ENCODE peak calls at places on chromosomes 13 and 19, in nine cellular contexts. One of them, this sample, is unnamed.

GRCh38 chr19:43362179-43362578 is 8.7 kb downstream of the CD177 start:
- DNase-seq in right lobe of liver: no peak
- DNase-seq in upper lobe of left lung: no peak
- DNase-seq in heart left ventricle: no peak
- DNase-seq in IMR-90: peak; percentile 64
- DNase-seq in lower leg skin: no peak
- DNase-seq in tibial nerve: peak; percentile 16
- DNase-seq in body of pancreas: no peak
- DNase-seq in A549: no peak
- DNase-seq in this sample: no peak

GRCh38 chr13:73939603-73940002 is 194.6 kb downstream of the KLF12 start:
- DNase-seq in right lobe of liver: no peak
- DNase-seq in upper lobe of left lung: no peak
- DNase-seq in heart left ventricle: no peak
- DNase-seq in IMR-90: no peak
- DNase-seq in lower leg skin: no peak
- DNase-seq in tibial nerve: no peak
- DNase-seq in body of pancreas: no peak
- DNase-seq in A549: no peak
- DNase-seq in this sample: no peak

GRCh38 chr19:38060346-38060745 is 153.3 kb downstream of the SIPA1L3 start:
- DNase-seq in right lobe of liver: no peak
- DNase-seq in upper lobe of left lung: no peak
- DNase-seq in heart left ventricle: no peak
- DNase-seq in IMR-90: no peak
- DNase-seq in lower leg skin: no peak
- DNase-seq in tibial nerve: no peak
- DNase-seq in body of pancreas: no peak
- DNase-seq in A549: no peak
- DNase-seq in this sample: no peak

GRCh38 chr19:8261881-8262280 is 46.3 kb downstream of the CD320 start:
- DNase-seq in right lobe of liver: no peak
- DNase-seq in upper lobe of left lung: peak; percentile 81
- DNase-seq in heart left ventricle: no peak
- DNase-seq in IMR-90: no peak
- DNase-seq in lower leg skin: no peak
- DNase-seq in tibial nerve: no peak
- DNase-seq in body of pancreas: peak; percentile 18
- DNase-seq in A549: no peak
- DNase-seq in this sample: no peak

GRCh38 chr13:42876810-42877550 is 95.6 kb downstream of the FAM216B start:
- DNase-seq in right lobe of liver: no peak
- DNase-seq in upper lobe of left lung: no peak
- DNase-seq in heart left ventricle: no peak
- DNase-seq in IMR-90: peak; percentile 66
- DNase-seq in lower leg skin: no peak
- DNase-seq in tibial nerve: no peak
- DNase-seq in body of pancreas: no peak
- DNase-seq in A549: no peak
- DNase-seq in this sample: no peak

GRCh38 chr13:114131581-114132418 is 623 bp downstream of the RASA3 start:
- DNase-seq in right lobe of liver: peak; percentile 26
- DNase-seq in upper lobe of left lung: no peak
- DNase-seq in heart left ventricle: no peak
- DNase-seq in IMR-90: no peak
- DNase-seq in lower leg skin: no peak
- DNase-seq in tibial nerve: no peak
- DNase-seq in body of pancreas: peak; percentile 34
- DNase-seq in A549: peak; percentile 15
- DNase-seq in this sample: no peak

GRCh38 chr19:10748924-10749434 is 31.1 kb downstream of the DNM2 start:
- DNase-seq in right lobe of liver: peak; percentile 94
- DNase-seq in upper lobe of left lung: no peak
- DNase-seq in heart left ventricle: no peak
- DNase-seq in IMR-90: no peak
- DNase-seq in lower leg skin: no peak
- DNase-seq in tibial nerve: no peak
- DNase-seq in body of pancreas: peak; percentile 85
- DNase-seq in A549: peak; percentile 51
- DNase-seq in this sample: no peak

GRCh38 chr19:33878912-33879810 is 82.5 kb downstream of the KCTD15 start:
- DNase-seq in right lobe of liver: no peak
- DNase-seq in upper lobe of left lung: no peak
- DNase-seq in heart left ventricle: no peak
- DNase-seq in IMR-90: no peak
- DNase-seq in lower leg skin: no peak
- DNase-seq in tibial nerve: no peak
- DNase-seq in body of pancreas: no peak
- DNase-seq in A549: no peak
- DNase-seq in this sample: no peak

GRCh38 chr19:34418300-34418699 is 9.9 kb upstream of the UBA2 start:
- DNase-seq in right lobe of liver: no peak
- DNase-seq in upper lobe of left lung: no peak
- DNase-seq in heart left ventricle: no peak
- DNase-seq in IMR-90: no peak
- DNase-seq in lower leg skin: no peak
- DNase-seq in tibial nerve: no peak
- DNase-seq in body of pancreas: no peak
- DNase-seq in A549: no peak
- DNase-seq in this sample: no peak

GRCh38 chr13:44309771-44310767 is 63.6 kb upstream of the SERP2 start:
- DNase-seq in right lobe of liver: no peak
- DNase-seq in upper lobe of left lung: no peak
- DNase-seq in heart left ventricle: peak; percentile 75
- DNase-seq in IMR-90: no peak
- DNase-seq in lower leg skin: peak; percentile 61
- DNase-seq in tibial nerve: no peak
- DNase-seq in body of pancreas: no peak
- DNase-seq in A549: no peak
- DNase-seq in this sample: no peak
- TF ChIP-seq POLR2A in right lobe of liver: no peak
- TF ChIP-seq POLR2A in upper lobe of left lung: no peak
- TF ChIP-seq POLR2A in heart left ventricle: no peak
- TF ChIP-seq POLR2A in IMR-90: no peak
- TF ChIP-seq POLR2A in lower leg skin: no peak
- TF ChIP-seq POLR2A in tibial nerve: no peak
- TF ChIP-seq POLR2A in body of pancreas: no peak
- TF ChIP-seq POLR2A in A549: no peak
- TF ChIP-seq POLR2A in this sample: no peak

GRCh38 chr19:13717194-13717643 is 47.1 kb upstream of the MRI1 start:
- DNase-seq in right lobe of liver: no peak
- DNase-seq in upper lobe of left lung: no peak
- DNase-seq in heart left ventricle: no peak
- DNase-seq in IMR-90: peak; percentile 63
- DNase-seq in lower leg skin: no peak
- DNase-seq in tibial nerve: no peak
- DNase-seq in body of pancreas: no peak
- DNase-seq in A549: no peak
- DNase-seq in this sample: no peak

GRCh38 chr19:13723206-13723605 is 41.1 kb upstream of the MRI1 start:
- DNase-seq in right lobe of liver: no peak
- DNase-seq in upper lobe of left lung: no peak
- DNase-seq in heart left ventricle: no peak
- DNase-seq in IMR-90: peak; percentile 66
- DNase-seq in lower leg skin: no peak
- DNase-seq in tibial nerve: no peak
- DNase-seq in body of pancreas: no peak
- DNase-seq in A549: no peak
- DNase-seq in this sample: no peak

GRCh38 chr19:13712767-13713201 is 51.5 kb upstream of the MRI1 start:
- DNase-seq in right lobe of liver: no peak
- DNase-seq in upper lobe of left lung: no peak
- DNase-seq in heart left ventricle: no peak
- DNase-seq in IMR-90: no peak
- DNase-seq in lower leg skin: no peak
- DNase-seq in tibial nerve: no peak
- DNase-seq in body of pancreas: no peak
- DNase-seq in A549: no peak
- DNase-seq in this sample: no peak

DNA sequence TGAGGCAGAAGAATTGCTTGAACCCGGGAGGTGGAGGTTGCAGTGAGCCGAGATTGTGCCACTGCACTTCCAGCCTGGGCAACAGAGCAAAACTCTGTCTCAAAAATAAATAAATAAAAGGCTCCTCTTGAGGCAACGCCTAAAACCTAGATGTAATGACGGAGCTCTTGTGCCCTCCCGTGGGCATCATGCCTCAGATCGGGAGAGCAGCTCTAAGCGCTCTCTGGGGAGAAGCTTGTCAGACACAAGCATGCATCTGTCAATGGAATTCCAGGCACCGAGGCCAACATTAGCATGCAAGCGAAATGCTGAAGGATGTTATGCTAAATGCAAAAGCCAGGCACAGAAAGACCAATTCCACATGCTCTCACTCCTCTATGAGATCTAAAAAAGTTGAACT is 45.6 kb upstream of the MRI1 start:
- DNase-seq in right lobe of liver: no peak
- DNase-seq in upper lobe of left lung: no peak
- DNase-seq in heart left ventricle: peak; percentile 25
- DNase-seq in IMR-90: peak; percentile 66
- DNase-seq in lower leg skin: no peak
- DNase-seq in tibial nerve: no peak
- DNase-seq in body of pancreas: no peak
- DNase-seq in A549: peak; percentile 21
- DNase-seq in this sample: no peak
- TF ChIP-seq CTCF in right lobe of liver: no peak
- TF ChIP-seq CTCF in upper lobe of left lung: no peak
- TF ChIP-seq CTCF in heart left ventricle: peak; percentile 35
- TF ChIP-seq CTCF in IMR-90: peak; percentile 50
- TF ChIP-seq CTCF in lower leg skin: no peak
- TF ChIP-seq CTCF in tibial nerve: no peak
- TF ChIP-seq CTCF in body of pancreas: no peak
- TF ChIP-seq CTCF in A549: peak; percentile 39
- TF ChIP-seq CTCF in this sample: peak; percentile 53

GRCh38 chr19:2270572-2271515 is 11.1 kb downstream of the PEAK3 start:
- DNase-seq in right lobe of liver: peak; percentile 87
- DNase-seq in upper lobe of left lung: peak; percentile 96
- DNase-seq in heart left ventricle: peak; percentile 90
- DNase-seq in IMR-90: peak; percentile 84
- DNase-seq in lower leg skin: peak; percentile 76
- DNase-seq in tibial nerve: peak; percentile 82
- DNase-seq in body of pancreas: peak; percentile 85
- DNase-seq in A549: peak; percentile 46
- DNase-seq in this sample: peak; percentile 58
- TF ChIP-seq POLR2A in right lobe of liver: peak; percentile 60
- TF ChIP-seq POLR2A in upper lobe of left lung: peak; percentile 52
- TF ChIP-seq POLR2A in heart left ventricle: peak; percentile 73
- TF ChIP-seq POLR2A in IMR-90: peak; percentile 86
- TF ChIP-seq POLR2A in lower leg skin: no peak
- TF ChIP-seq POLR2A in tibial nerve: peak; percentile 70
- TF ChIP-seq POLR2A in body of pancreas: peak; percentile 68
- TF ChIP-seq POLR2A in A549: no peak
- TF ChIP-seq POLR2A in this sample: no peak

GRCh38 chr19:676007-676342 is 217 bp upstream of the FSTL3 start:
- DNase-seq in right lobe of liver: no peak
- DNase-seq in upper lobe of left lung: no peak
- DNase-seq in heart left ventricle: no peak
- DNase-seq in IMR-90: no peak
- DNase-seq in lower leg skin: no peak
- DNase-seq in tibial nerve: no peak
- DNase-seq in body of pancreas: no peak
- DNase-seq in A549: no peak
- DNase-seq in this sample: no peak
- TF ChIP-seq CTCF in right lobe of liver: no peak
- TF ChIP-seq CTCF in upper lobe of left lung: no peak
- TF ChIP-seq CTCF in heart left ventricle: no peak
- TF ChIP-seq CTCF in IMR-90: no peak
- TF ChIP-seq CTCF in lower leg skin: no peak
- TF ChIP-seq CTCF in tibial nerve: no peak
- TF ChIP-seq CTCF in body of pancreas: no peak
- TF ChIP-seq CTCF in A549: no peak
- TF ChIP-seq CTCF in this sample: no peak

DNA sequence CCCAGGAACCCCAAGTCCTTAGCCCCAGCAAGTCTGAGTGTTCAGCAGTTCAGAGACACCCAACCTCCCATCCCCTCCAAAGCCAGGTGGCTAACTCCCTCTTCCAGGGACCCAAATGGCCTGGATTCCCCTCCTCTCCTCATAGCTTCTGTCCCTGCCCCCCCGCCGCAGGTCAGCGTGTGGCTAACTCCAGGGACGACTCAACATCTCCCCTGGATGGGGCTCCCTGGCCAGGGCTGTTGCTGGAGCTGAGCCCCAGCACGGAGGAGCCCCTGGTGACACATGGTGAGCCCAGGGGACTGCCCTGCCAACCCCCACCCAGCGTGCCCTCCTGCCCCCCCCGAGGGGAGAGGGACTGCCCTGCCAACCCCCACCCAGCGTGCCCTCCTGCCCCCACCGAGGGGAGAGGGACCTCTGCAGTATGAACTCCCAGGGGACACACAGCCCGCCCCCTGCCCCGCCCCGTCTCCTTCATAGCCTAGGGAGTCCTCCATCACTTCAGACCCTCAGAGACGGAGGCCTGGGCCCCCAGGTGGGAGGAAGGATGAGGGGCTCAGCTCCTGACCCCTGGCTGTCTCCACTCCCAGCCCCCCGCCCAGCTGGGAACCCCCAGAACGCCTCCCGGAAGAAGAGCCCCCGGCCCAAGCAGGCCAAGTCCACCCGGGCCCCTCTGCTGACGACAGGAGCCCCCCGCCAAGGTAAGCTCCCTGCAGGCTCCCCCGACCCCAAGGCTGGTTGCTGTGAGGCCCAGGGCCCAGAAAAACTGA is 1.7 kb downstream of the SSC5D start:
- DNase-seq in right lobe of liver: no peak
- DNase-seq in upper lobe of left lung: no peak
- DNase-seq in heart left ventricle: no peak
- DNase-seq in IMR-90: no peak
- DNase-seq in lower leg skin: no peak
- DNase-seq in tibial nerve: no peak
- DNase-seq in body of pancreas: no peak
- DNase-seq in A549: no peak
- DNase-seq in this sample: no peak
- TF ChIP-seq POLR2A in right lobe of liver: no peak
- TF ChIP-seq POLR2A in upper lobe of left lung: no peak
- TF ChIP-seq POLR2A in heart left ventricle: no peak
- TF ChIP-seq POLR2A in IMR-90: no peak
- TF ChIP-seq POLR2A in lower leg skin: no peak
- TF ChIP-seq POLR2A in tibial nerve: no peak
- TF ChIP-seq POLR2A in body of pancreas: no peak
- TF ChIP-seq POLR2A in A549: no peak
- TF ChIP-seq POLR2A in this sample: no peak

This sample was measured in esophagus squamous epithelium.